ENCODE peak calls at places on chromosomes 3 and 15, in six cellular contexts. B, Q, Y, K, G and P are unnamed samples.

GRCh38 chr3:56858331-56858730 is 56.6 kb upstream of the ARHGEF3 start:
- DNase-seq in B (no peak), Q (no peak), Y (no peak), K (no peak), G (no peak), P (no peak)

GRCh38 chr3:71444028-71444860 is 139.3 kb downstream of the FOXP1 start:
- DNase-seq in B (peak; percentile 72), Q (peak; percentile 77), Y (no peak), K (peak; percentile 92), G (no peak), P (no peak)

GRCh38 chr3:75985432-75985831 is 200.1 kb upstream of the ZNF717 start:
- DNase-seq in B (no peak), Q (no peak), Y (no peak), K (no peak), G (no peak), P (no peak)

GRCh38 chr15:61685513-61685912 is 374.7 kb downstream of the VPS13C start:
- DNase-seq in B (no peak), Q (no peak), Y (no peak), K (no peak), G (no peak), P (no peak)

GRCh38 chr3:23740517-23741402 is 65.0 kb upstream of the UBE2E1 start:
- DNase-seq in B (no peak), Q (peak; percentile 61), Y (no peak), K (no peak), G (no peak), P (no peak)

GRCh38 chr15:45457215-45457614 is 65.3 kb downstream of the SLC30A4 start:
- DNase-seq in B (no peak), Q (no peak), Y (peak; percentile 29), K (no peak), G (no peak), P (no peak)

GRCh38 chr15:80199869-80200268 is 47.1 kb downstream of the FAH start:
- DNase-seq in B (no peak), Q (no peak), Y (no peak), K (no peak), G (no peak), P (no peak)

GRCh38 chr15:67120839-67121540 is 55.6 kb downstream of the SMAD3 start:
- DNase-seq in B (peak; percentile 85), Q (no peak), Y (no peak), K (peak; percentile 96), G (peak; percentile 53), P (peak; percentile 98)

GRCh38 chr15:89087066-89087829 is 1.0 kb upstream of the ABHD2 start:
- DNase-seq in B (no peak), Q (peak; percentile 5), Y (no peak), K (no peak), G (no peak), P (no peak)

GRCh38 chr15:25783607-25784131 is 79.5 kb downstream of the ATP10A start:
- DNase-seq in B (peak; percentile 70), Q (no peak), Y (no peak), K (no peak), G (no peak), P (peak; percentile 68)

GRCh38 chr3:189169728-189170127 is 2.0 kb upstream of the TPRG1 start:
- DNase-seq in B (no peak), Q (no peak), Y (peak; percentile 39), K (no peak), G (no peak), P (no peak)

GRCh38 chr3:139287557-139287956 is 56.3 kb upstream of the MRPS22 start:
- DNase-seq in B (no peak), Q (no peak), Y (no peak), K (no peak), G (no peak), P (no peak)

GRCh38 chr15:81189583-81190283 is 6.9 kb upstream of the IL16 start:
- DNase-seq in B (peak; percentile 99), Q (no peak), Y (no peak), K (no peak), G (no peak), P (peak; percentile 89)

GRCh38 chr3:40290396-40290795 is 19.1 kb upstream of the EIF1B start:
- DNase-seq in B (no peak), Q (no peak), Y (no peak), K (no peak), G (no peak), P (no peak)

GRCh38 chr3:59566481-59566975 is 516.7 kb upstream of the CFAP20DC start:
- DNase-seq in B (no peak), Q (no peak), Y (no peak), K (no peak), G (no peak), P (no peak)

GRCh38 chr15:63502137-63502801 is 2.1 kb upstream of the USP3 start:
- DNase-seq in B (peak; percentile 47), Q (peak; percentile 56), Y (no peak), K (no peak), G (no peak), P (no peak)

GRCh38 chr3:77562089-77562488 is 522.2 kb downstream of the ROBO2 start:
- DNase-seq in B (no peak), Q (no peak), Y (no peak), K (no peak), G (no peak), P (no peak)

GRCh38 chr15:66085128-66085527 is 168.4 kb downstream of the MEGF11 start:
- DNase-seq in B (no peak), Q (no peak), Y (no peak), K (no peak), G (no peak), P (peak; percentile 19)

GRCh38 chr15:42079401-42079908 is 14.9 kb downstream of the PLA2G4D start:
- DNase-seq in B (no peak), Q (no peak), Y (no peak), K (no peak), G (no peak), P (no peak)

GRCh38 chr3:5221701-5222100 is 34.2 kb downstream of the EDEM1 start:
- DNase-seq in B (no peak), Q (no peak), Y (no peak), K (no peak), G (no peak), P (no peak)

GRCh38 chr15:90859234-90860131 is 8.9 kb upstream of the FURIN start:
- DNase-seq in B (no peak), Q (no peak), Y (no peak), K (no peak), G (no peak), P (no peak)

GRCh38 chr3:73442886-73443285 is 181.9 kb downstream of the PDZRN3 start:
- DNase-seq in B (no peak), Q (no peak), Y (no peak), K (no peak), G (no peak), P (no peak)